ENCODE peak calls at places on chromosomes 16 and 17, in seven cellular contexts. One of them, this sample, is unnamed.
A peak's percentile ranks its signal among the peaks of the same experiment; 100 is the strongest.

GRCh38 chr16:54125751-54126655 is 160.6 kb downstream of the IRX3 start:
- DNase-seq in hepatic stellate cell: no peak
- DNase-seq in HEK293T: no peak
- DNase-seq in skeletal muscle cell: no peak
- DNase-seq in SK-N-DZ: no peak
- DNase-seq in lower lobe of right lung: no peak
- DNase-seq in dorsolateral prefrontal cortex: no peak
- DNase-seq in this sample: no peak

GRCh38 chr16:57061084-57061905 is 31.1 kb upstream of the CPNE2 start:
- DNase-seq in hepatic stellate cell: peak; percentile 78
- DNase-seq in HEK293T: no peak
- DNase-seq in skeletal muscle cell: no peak
- DNase-seq in SK-N-DZ: no peak
- DNase-seq in lower lobe of right lung: peak; percentile 88
- DNase-seq in dorsolateral prefrontal cortex: no peak
- DNase-seq in this sample: no peak

GRCh38 chr17:82603981-82604448 is 44.2 kb downstream of the WDR45B start:
- DNase-seq in hepatic stellate cell: peak; percentile 72
- DNase-seq in HEK293T: no peak
- DNase-seq in skeletal muscle cell: no peak
- DNase-seq in SK-N-DZ: no peak
- DNase-seq in lower lobe of right lung: peak; percentile 91
- DNase-seq in dorsolateral prefrontal cortex: no peak
- DNase-seq in this sample: no peak

GRCh38 chr16:72797606-72798005 is 250.3 kb downstream of the ZFHX3 start:
- DNase-seq in hepatic stellate cell: no peak
- DNase-seq in HEK293T: no peak
- DNase-seq in skeletal muscle cell: no peak
- DNase-seq in SK-N-DZ: no peak
- DNase-seq in lower lobe of right lung: no peak
- DNase-seq in dorsolateral prefrontal cortex: no peak
- DNase-seq in this sample: no peak

GRCh38 chr17:36817483-36818048 is 119.7 kb upstream of the LHX1 start:
- DNase-seq in hepatic stellate cell: no peak
- DNase-seq in HEK293T: no peak
- DNase-seq in skeletal muscle cell: no peak
- DNase-seq in SK-N-DZ: no peak
- DNase-seq in lower lobe of right lung: no peak
- DNase-seq in dorsolateral prefrontal cortex: no peak
- DNase-seq in this sample: no peak

GRCh38 chr16:12086861-12087260 is 110.3 kb downstream of the SNX29 start:
- DNase-seq in hepatic stellate cell: no peak
- DNase-seq in HEK293T: no peak
- DNase-seq in skeletal muscle cell: no peak
- DNase-seq in SK-N-DZ: no peak
- DNase-seq in lower lobe of right lung: no peak
- DNase-seq in dorsolateral prefrontal cortex: no peak
- DNase-seq in this sample: no peak

GRCh38 chr17:2898255-2898926 is 102.2 kb downstream of the RAP1GAP2 start:
- DNase-seq in hepatic stellate cell: no peak
- DNase-seq in HEK293T: no peak
- DNase-seq in skeletal muscle cell: no peak
- DNase-seq in SK-N-DZ: no peak
- DNase-seq in lower lobe of right lung: no peak
- DNase-seq in dorsolateral prefrontal cortex: no peak
- DNase-seq in this sample: no peak

GRCh38 chr16:66926171-66926570 is 836 bp upstream of the RRAD start:
- DNase-seq in hepatic stellate cell: peak; percentile 39
- DNase-seq in HEK293T: no peak
- DNase-seq in skeletal muscle cell: no peak
- DNase-seq in SK-N-DZ: no peak
- DNase-seq in lower lobe of right lung: no peak
- DNase-seq in dorsolateral prefrontal cortex: no peak
- DNase-seq in this sample: no peak

GRCh38 chr16:1959269-1960039 is at the start of gene NDUFB10:
- DNase-seq in hepatic stellate cell: peak; percentile 90
- DNase-seq in HEK293T: peak; percentile 92
- DNase-seq in skeletal muscle cell: peak; percentile 58
- DNase-seq in SK-N-DZ: peak; percentile 90
- DNase-seq in lower lobe of right lung: peak; percentile 95
- DNase-seq in dorsolateral prefrontal cortex: peak; percentile 95
- DNase-seq in this sample: peak; percentile 95

GRCh38 chr17:49241040-49241439 is 10.5 kb upstream of the PHOSPHO1 start:
- DNase-seq in hepatic stellate cell: no peak
- DNase-seq in HEK293T: no peak
- DNase-seq in skeletal muscle cell: no peak
- DNase-seq in SK-N-DZ: no peak
- DNase-seq in lower lobe of right lung: no peak
- DNase-seq in dorsolateral prefrontal cortex: no peak
- DNase-seq in this sample: no peak

GRCh38 chr16:70465999-70466811 is 11.8 kb downstream of the FCSK start:
- DNase-seq in hepatic stellate cell: no peak
- DNase-seq in HEK293T: no peak
- DNase-seq in skeletal muscle cell: no peak
- DNase-seq in SK-N-DZ: no peak
- DNase-seq in lower lobe of right lung: no peak
- DNase-seq in dorsolateral prefrontal cortex: no peak
- DNase-seq in this sample: no peak

GRCh38 chr16:57628008-57628781 is at the start of gene ADGRG1:
- DNase-seq in hepatic stellate cell: peak; percentile 99
- DNase-seq in HEK293T: peak; percentile 53
- DNase-seq in skeletal muscle cell: peak; percentile 88
- DNase-seq in SK-N-DZ: peak; percentile 47
- DNase-seq in lower lobe of right lung: peak; percentile 64
- DNase-seq in dorsolateral prefrontal cortex: peak; percentile 94
- DNase-seq in this sample: peak; percentile 56

GRCh38 chr16:74753180-74753579 is 21.4 kb downstream of the FA2H start:
- DNase-seq in hepatic stellate cell: no peak
- DNase-seq in HEK293T: no peak
- DNase-seq in skeletal muscle cell: no peak
- DNase-seq in SK-N-DZ: no peak
- DNase-seq in lower lobe of right lung: no peak
- DNase-seq in dorsolateral prefrontal cortex: no peak
- DNase-seq in this sample: no peak

GRCh38 chr17:37797206-37797605 is 52.3 kb upstream of the HNF1B start:
- DNase-seq in hepatic stellate cell: no peak
- DNase-seq in HEK293T: no peak
- DNase-seq in skeletal muscle cell: no peak
- DNase-seq in SK-N-DZ: no peak
- DNase-seq in lower lobe of right lung: no peak
- DNase-seq in dorsolateral prefrontal cortex: no peak
- DNase-seq in this sample: no peak

GRCh38 chr17:81189670-81190530 is 23.9 kb upstream of the AATK start:
- DNase-seq in hepatic stellate cell: no peak
- DNase-seq in HEK293T: no peak
- DNase-seq in skeletal muscle cell: no peak
- DNase-seq in SK-N-DZ: no peak
- DNase-seq in lower lobe of right lung: no peak
- DNase-seq in dorsolateral prefrontal cortex: no peak
- DNase-seq in this sample: no peak

GRCh38 chr17:83067718-83068261 is 11.6 kb upstream of the METRNL start:
- DNase-seq in hepatic stellate cell: peak; percentile 44
- DNase-seq in HEK293T: peak; percentile 46
- DNase-seq in skeletal muscle cell: no peak
- DNase-seq in SK-N-DZ: no peak
- DNase-seq in lower lobe of right lung: no peak
- DNase-seq in dorsolateral prefrontal cortex: no peak
- DNase-seq in this sample: no peak

GRCh38 chr17:38731526-38732294 is 1.6 kb downstream of the CISD3 start:
- DNase-seq in hepatic stellate cell: no peak
- DNase-seq in HEK293T: no peak
- DNase-seq in skeletal muscle cell: no peak
- DNase-seq in SK-N-DZ: no peak
- DNase-seq in lower lobe of right lung: no peak
- DNase-seq in dorsolateral prefrontal cortex: no peak
- DNase-seq in this sample: no peak

This sample was measured in neural crest cell.